ENCODE peak calls at places on chromosomes 16 and 17, in four cellular contexts. F is endodermal cell, E is fibroblast of lung, K is cardiac muscle cell. D is an unnamed sample.

GRCh38 chr16:53809088-53809951 is 105.4 kb downstream of the FTO start:
- DNase-seq in F (no peak), K (no peak), E (peak; percentile 88), D (peak; percentile 53)

GRCh38 chr16:10897134-10897533 is 20.1 kb downstream of the CIITA start:
- DNase-seq in F (no peak), K (no peak), E (no peak), D (no peak)

GRCh38 chr17:6044261-6044660 is 25.9 kb upstream of the WSCD1 start:
- DNase-seq in E (no peak), F (no peak), K (no peak), D (no peak)

GRCh38 chr16:50462793-50463507 is 85.2 kb upstream of the NKD1 start:
- DNase-seq in E (no peak), F (peak; percentile 74), K (no peak), D (no peak)

GRCh38 chr17:64387545-64388171 is 3.0 kb downstream of the PECAM1 start:
- DNase-seq in E (no peak), K (no peak), F (peak; percentile 61), D (no peak)

GRCh38 chr16:66273644-66274334 is 92.7 kb upstream of the CDH5 start:
- DNase-seq in F (peak; percentile 77), E (peak; percentile 35), K (no peak), D (no peak)

GRCh38 chr16:23944381-23944780 is 108.6 kb downstream of the PRKCB start:
- DNase-seq in F (no peak), E (no peak), K (no peak), D (no peak)

GRCh38 chr16:84459941-84460405 is 44.5 kb downstream of the MEAK7 start:
- DNase-seq in K (no peak), F (peak; percentile 37), E (no peak), D (no peak)

GRCh38 chr17:49522329-49522890 is 27.3 kb downstream of the NGFR start:
- DNase-seq in E (no peak), K (no peak), F (no peak), D (no peak)

GRCh38 chr17:82023447-82024241 is 539 bp downstream of the LRRC45 start:
- DNase-seq in F (peak; percentile 80), E (no peak), K (peak; percentile 57), D (no peak)

GRCh38 chr17:70544307-70544706 is 375.0 kb downstream of the KCNJ2 start:
- DNase-seq in K (no peak), E (no peak), F (no peak), D (no peak)

GRCh38 chr17:78400581-78401240 is 22.3 kb downstream of the PGS1 start:
- DNase-seq in E (no peak), F (no peak), K (no peak), D (no peak)

GRCh38 chr16:27685802-27686201 is 135.9 kb downstream of the KATNIP start:
- DNase-seq in F (no peak), E (peak; percentile 74), K (no peak), D (no peak)

GRCh38 chr16:88298882-88299745 is 83.6 kb upstream of the ZNF469 start:
- DNase-seq in E (no peak), F (no peak), K (no peak), D (no peak)

GRCh38 chr17:57803026-57803425 is 46.8 kb downstream of the MRPS23 start:
- DNase-seq in F (peak; percentile 56), E (no peak), K (no peak), D (no peak)

DNA sequence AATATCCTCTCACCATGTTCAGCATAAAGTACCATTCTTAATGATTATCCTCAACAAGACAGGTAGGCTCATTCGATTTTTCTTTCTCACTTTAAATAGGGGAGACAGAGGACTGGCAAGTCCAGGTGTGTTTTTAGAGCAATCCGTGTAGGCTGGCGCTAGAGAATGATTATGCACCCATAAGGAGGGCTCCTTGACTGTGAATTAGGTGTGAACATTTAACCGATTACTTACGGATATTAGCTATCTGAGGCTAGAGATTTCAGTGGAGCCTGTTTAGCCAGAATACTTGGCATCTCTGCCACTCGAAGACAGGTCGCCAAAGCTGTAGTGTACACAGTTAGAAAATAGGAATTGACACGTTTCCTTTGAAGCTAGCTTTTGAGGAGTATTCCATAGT is 1.9 kb downstream of the SEC14L1 start:
- DNase-seq in E (no peak), K (no peak), F (no peak), D (no peak)
- H3K4me1 ChIP-seq in E (peaks cover 10% of the 10 kb centered on the region), K (peaks cover 31% of the 10 kb centered on the region), F (peaks cover 9% of the 10 kb centered on the region), D (peaks cover 20% of the 10 kb centered on the region)

GRCh38 chr17:8828517-8828875 is 29.3 kb upstream of the MFSD6L start:
- DNase-seq in E (no peak), K (no peak), F (peak; percentile 45), D (no peak)
- H3K4me1 ChIP-seq in E (no peaks in the 10 kb centered on the region), K (no peaks in the 10 kb centered on the region), F (no peaks in the 10 kb centered on the region), D (no peaks in the 10 kb centered on the region)

GRCh38 chr16:8551388-8552332 is 38.7 kb downstream of the TMEM114 start:
- DNase-seq in F (no peak), E (no peak), K (no peak), D (no peak)

GRCh38 chr16:8550728-8551387 is 39.5 kb downstream of the TMEM114 start:
- DNase-seq in E (no peak), F (no peak), K (no peak), D (no peak)

GRCh38 chr16:8552487-8553221 is 37.7 kb downstream of the TMEM114 start:
- DNase-seq in F (peak; percentile 53), K (no peak), E (no peak), D (no peak)

GRCh38 chr16:8554881-8555280 is 35.4 kb downstream of the TMEM114 start:
- DNase-seq in K (no peak), F (no peak), E (no peak), D (no peak)

GRCh38 chr16:8555400-8555799 is 34.9 kb downstream of the TMEM114 start:
- DNase-seq in F (no peak), K (no peak), E (no peak), D (no peak)
- H3K4me1 ChIP-seq in F (no peaks in the 10 kb centered on the region), K (no peaks in the 10 kb centered on the region), E (no peaks in the 10 kb centered on the region), D (no peaks in the 10 kb centered on the region)

DNA sequence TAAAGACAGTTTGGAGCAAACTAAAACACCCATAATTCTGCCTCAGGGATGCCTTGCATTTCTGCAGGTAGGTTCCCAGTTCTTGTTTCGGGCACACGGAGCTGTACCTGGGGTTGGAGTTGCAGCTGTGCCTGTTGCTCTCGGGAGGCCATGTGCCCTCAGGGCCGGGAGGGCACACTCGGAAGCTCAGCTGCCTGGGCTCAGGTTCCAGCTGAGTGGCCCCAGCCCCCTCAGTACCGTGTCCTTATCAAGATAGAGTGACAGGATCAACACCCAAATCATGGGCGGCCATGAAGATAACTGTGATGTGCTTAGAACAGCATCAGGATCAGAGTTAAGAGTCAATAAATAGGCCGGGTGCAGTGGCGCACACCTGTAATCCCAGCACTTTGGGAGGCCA is 107.9 kb downstream of the SNX29 start:
- DNase-seq in F (no peak), E (no peak), K (no peak), D (no peak)
- H3K4me1 ChIP-seq in F (no peaks in the 10 kb centered on the region), E (no peaks in the 10 kb centered on the region), K (no peaks in the 10 kb centered on the region), D (no peaks in the 10 kb centered on the region)

D was measured in A673.